ENCODE peak calls at places on chromosome 21, in ten cellular contexts. E is PC-3, W is heart right ventricle, G is pancreas, Z is lower lobe of right lung, Q is thyroid gland, I is uterus, F is left lung, S is left ventricle myocardium inferior, A is Panc1. U is an unnamed sample. For H3K36me3, the result is how much of the 10 kb centered on the place peaks cover.

GRCh38 chr21:38349111-38349746 is 92.4 kb downstream of the KCNJ15 start:
- DNase-seq in E (no peak), W (no peak), G (no peak), Z (no peak), Q (peak), I (no peak), F (no peak), S (no peak), A (no peak), U (no peak)

GRCh38 chr21:42568834-42569731 is 55.4 kb downstream of the SLC37A1 start:
- DNase-seq in E (no peak), W (no peak), G (no peak), Z (peak), Q (peak), I (peak), F (peak), S (no peak), A (no peak), U (no peak)

GRCh38 chr21:31490471-31490870 is 146.4 kb upstream of the TIAM1 start:
- DNase-seq in E (no peak), W (no peak), G (no peak), Z (no peak), Q (no peak), I (no peak), F (no peak), S (no peak), A (no peak), U (no peak)

GRCh38 chr21:27796106-27796505 is 829.2 kb upstream of the ADAMTS5 start:
- DNase-seq in E (no peak), W (no peak), G (no peak), Z (no peak), Q (no peak), I (no peak), F (no peak), S (no peak), A (no peak), U (no peak)

GRCh38 chr21:39137248-39138186 is 45.7 kb downstream of the PSMG1 start:
- DNase-seq in E (peak), W (no peak), G (no peak), Z (no peak), Q (no peak), I (no peak), F (no peak), S (no peak), A (no peak), U (no peak)

GRCh38 chr21:16418211-16418610 is 688.4 kb downstream of the USP25 start:
- DNase-seq in E (no peak), W (no peak), G (no peak), Z (no peak), Q (no peak), I (no peak), F (no peak), S (no peak), A (no peak), U (no peak)

GRCh38 chr21:17370750-17371325 is 142.0 kb upstream of the CXADR start:
- DNase-seq in E (no peak), W (no peak), G (no peak), Z (no peak), Q (no peak), I (no peak), F (no peak), S (no peak), A (no peak), U (no peak)

GRCh38 chr21:39004776-39005605 is 178.3 kb downstream of the PSMG1 start:
- DNase-seq in E (no peak), W (peak), G (no peak), Z (peak), Q (peak), I (peak), F (peak), S (peak), A (no peak), U (no peak)

GRCh38 chr21:25985990-25986389 is 184.6 kb downstream of the APP start:
- DNase-seq in E (no peak), W (no peak), G (no peak), Z (no peak), Q (no peak), I (no peak), F (no peak), S (no peak), A (no peak), U (no peak)

GRCh38 chr21:36757246-36757645 is 58.3 kb downstream of the SIM2 start:
- DNase-seq in E (no peak), W (no peak), G (no peak), Z (no peak), Q (no peak), I (no peak), F (no peak), S (no peak), A (no peak), U (no peak)

GRCh38 chr21:18772876-18773275 is 369.3 kb upstream of the TMPRSS15 start:
- DNase-seq in E (peak), W (no peak), G (no peak), Z (no peak), Q (no peak), I (no peak), F (no peak), S (no peak), A (no peak), U (no peak)

GRCh38 chr21:39650306-39650705 is 37.6 kb downstream of the B3GALT5 start:
- DNase-seq in E (no peak), W (no peak), G (no peak), Z (no peak), Q (no peak), I (no peak), F (no peak), S (no peak), A (no peak), U (no peak)

GRCh38 chr21:16945580-16945979 is 567.3 kb upstream of the CXADR start:
- DNase-seq in E (no peak), W (no peak), G (no peak), Z (no peak), Q (peak), I (no peak), F (no peak), S (no peak), A (no peak), U (no peak)

GRCh38 chr21:42614391-42614790 is 39.0 kb upstream of the PDE9A start:
- DNase-seq in E (no peak), W (no peak), G (no peak), Z (no peak), Q (no peak), I (no peak), F (no peak), S (no peak), A (no peak), U (no peak)

GRCh38 chr21:42903817-42904216 is 10.7 kb downstream of the NDUFV3 start:
- DNase-seq in E (no peak), W (no peak), G (no peak), Z (no peak), Q (no peak), I (no peak), F (no peak), S (no peak), A (no peak), U (no peak)

GRCh38 chr21:39156024-39156423 is 27.2 kb downstream of the PSMG1 start:
- DNase-seq in E (no peak), W (no peak), G (no peak), Z (no peak), Q (no peak), I (no peak), F (no peak), S (no peak), A (no peak), U (no peak)

GRCh38 chr21:17585875-17586450 is 26.7 kb downstream of the BTG3 start:
- DNase-seq in E (peak), W (no peak), G (no peak), Z (no peak), Q (no peak), I (no peak), F (no peak), S (no peak), A (peak), U (no peak)

GRCh38 chr21:25818156-25818950 is 83.6 kb downstream of the GABPA start:
- DNase-seq in E (no peak), W (no peak), G (no peak), Z (no peak), Q (no peak), I (no peak), F (no peak), S (no peak), A (no peak), U (no peak)

GRCh38 chr21:39660596-39660995 is 47.9 kb downstream of the B3GALT5 start:
- DNase-seq in E (peak), W (peak), G (peak), Z (no peak), Q (no peak), I (peak), F (no peak), S (peak), A (no peak), U (peak)

GRCh38 chr21:27647921-27648320 is 681.0 kb upstream of the ADAMTS5 start:
- DNase-seq in E (peak), W (no peak), G (no peak), Z (no peak), Q (no peak), I (no peak), F (no peak), S (no peak), A (no peak), U (no peak)

GRCh38 chr21:42456457-42456856 is 39.6 kb downstream of the RSPH1 start:
- DNase-seq in E (peak), W (no peak), G (no peak), Z (no peak), Q (no peak), I (no peak), F (no peak), S (no peak), A (no peak), U (no peak)

GRCh38 chr21:38280446-38280845 is 23.7 kb downstream of the KCNJ15 start:
- DNase-seq in E (no peak), W (no peak), G (no peak), Z (no peak), Q (no peak), I (no peak), F (no peak), S (no peak), A (no peak), U (no peak)

GRCh38 chr21:31730687-31731111 is 1.2 kb downstream of the SCAF4 start:
- DNase-seq in E (peak), W (no peak), G (no peak), Z (no peak), Q (no peak), I (no peak), F (no peak), S (no peak), A (no peak), U (peak)

GRCh38 chr21:31267644-31268043 is 76.4 kb downstream of the TIAM1 start:
- DNase-seq in E (no peak), W (no peak), G (peak), Z (no peak), Q (no peak), I (no peak), F (no peak), S (no peak), A (no peak), U (no peak)

GRCh38 chr21:40165212-40165611 is 298.0 kb downstream of the PCP4 start:
- DNase-seq in E (no peak), W (no peak), G (no peak), Z (no peak), Q (no peak), I (no peak), F (no peak), S (peak), A (no peak), U (no peak)

GRCh38 chr21:28745131-28746055 is 247.3 kb downstream of the LTN1 start:
- DNase-seq in E (peak), W (peak), G (peak), Z (peak), Q (peak), I (peak), F (peak), S (peak), A (peak), U (peak)

GRCh38 chr21:22174746-22175145 is 1176.5 kb downstream of the NCAM2 start:
- DNase-seq in E (peak), W (no peak), G (no peak), Z (no peak), Q (no peak), I (no peak), F (no peak), S (no peak), A (no peak), U (no peak)

GRCh38 chr21:39386194-39386593 is 37.3 kb upstream of the HMGN1 start:
- DNase-seq in E (no peak), W (peak), G (peak), Z (no peak), Q (peak), I (peak), F (peak), S (no peak), A (no peak), U (no peak)

GRCh38 chr21:17729455-17729854 is 89.7 kb downstream of the C21orf91 start:
- DNase-seq in E (no peak), W (no peak), G (no peak), Z (no peak), Q (no peak), I (no peak), F (no peak), S (no peak), A (no peak), U (no peak)

DNA sequence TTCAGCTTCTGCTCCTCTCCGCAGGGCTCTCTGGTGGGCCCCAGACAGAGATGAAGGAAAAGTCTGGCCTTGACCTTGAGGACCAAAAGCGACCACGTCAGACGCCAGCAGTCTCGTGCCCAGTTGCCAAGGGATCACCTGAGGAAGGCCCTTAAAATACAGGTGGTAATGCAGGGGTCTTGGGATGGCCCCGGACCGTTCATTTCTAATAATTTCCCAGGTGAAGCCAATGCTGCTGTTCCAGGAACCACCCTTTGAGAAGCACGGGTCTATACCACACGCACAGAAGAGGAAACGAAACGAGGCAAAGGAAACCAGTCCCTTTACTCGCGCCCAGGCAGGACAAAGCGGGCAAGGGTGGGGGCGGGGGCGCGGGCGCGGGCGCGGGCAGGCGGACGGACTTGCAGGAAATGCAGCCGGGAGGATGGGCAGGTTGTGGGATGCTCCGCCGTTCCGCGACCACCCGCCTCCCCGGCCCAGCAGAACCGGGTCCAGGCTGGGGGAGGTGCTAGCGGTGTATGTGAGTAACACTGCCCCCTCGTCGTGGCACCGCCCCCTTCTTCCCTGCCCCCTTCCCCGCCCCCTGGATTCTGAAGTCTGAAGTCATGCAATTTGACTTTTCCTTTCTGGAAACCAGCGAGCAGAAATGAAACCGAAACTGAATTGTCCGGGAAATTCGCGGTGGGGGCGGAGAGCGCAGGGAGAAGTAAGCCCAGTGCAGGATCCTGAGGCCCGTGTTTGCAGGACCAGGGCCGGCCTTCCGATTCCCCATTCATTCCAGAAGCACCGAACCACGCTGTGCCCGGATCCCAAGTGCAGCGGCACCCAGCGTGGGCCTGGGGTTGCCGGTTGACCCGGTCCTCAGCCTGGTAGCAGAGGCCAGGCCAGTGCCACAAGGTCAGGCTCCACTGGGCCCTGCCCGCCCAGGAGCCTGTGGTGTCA is 5.8 kb upstream of the MX1 start:
- DNase-seq in E (peak), W (peak), G (peak), Z (peak), Q (peak), I (peak), F (peak), S (peak), A (peak), U (peak)
- TF ChIP-seq CTCF in E (no peak), W (no peak), G (no peak), Z (no peak), Q (no peak), I (no peak), F (no peak), S (no peak), A (no peak), U (no peak)

GRCh38 chr21:46428987-46429710 is 29.5 kb upstream of the DIP2A start:
- DNase-seq in E (no peak), W (no peak), G (no peak), Z (peak), Q (no peak), I (no peak), F (no peak), S (no peak), A (no peak), U (no peak)
- H3K36me3 ChIP-seq in E (under half), W (under half), G (under half), Z (half or more), Q (under half), I (under half), F (under half), S (half or more), A (under half), U (under half)

GRCh38 chr21:46317710-46318463 is 5.8 kb downstream of the C21orf58 start:
- DNase-seq in E (no peak), W (peak), G (peak), Z (no peak), Q (peak), I (no peak), F (peak), S (peak), A (no peak), U (no peak)

GRCh38 chr21:46311568-46311967 is 12.1 kb downstream of the C21orf58 start:
- DNase-seq in E (no peak), W (no peak), G (no peak), Z (no peak), Q (no peak), I (no peak), F (no peak), S (no peak), A (no peak), U (no peak)

GRCh38 chr21:46316708-46317324 is 6.9 kb downstream of the C21orf58 start:
- DNase-seq in E (no peak), W (no peak), G (no peak), Z (no peak), Q (no peak), I (no peak), F (no peak), S (no peak), A (no peak), U (no peak)

GRCh38 chr21:46318464-46318845 is 5.2 kb downstream of the C21orf58 start:
- DNase-seq in E (no peak), W (no peak), G (no peak), Z (no peak), Q (no peak), I (no peak), F (no peak), S (no peak), A (no peak), U (no peak)

GRCh38 chr21:46314441-46315020 is 9.1 kb downstream of the C21orf58 start:
- DNase-seq in E (no peak), W (no peak), G (no peak), Z (no peak), Q (no peak), I (no peak), F (no peak), S (no peak), A (no peak), U (no peak)
- TF ChIP-seq CTCF in E (no peak), W (no peak), G (no peak), Z (no peak), Q (no peak), I (no peak), F (no peak), S (no peak), A (no peak), U (no peak)

GRCh38 chr21:33561373-33561772 is 18.5 kb downstream of the SON start:
- DNase-seq in E (no peak), W (no peak), G (no peak), Z (no peak), Q (no peak), I (no peak), F (no peak), S (no peak), A (no peak), U (no peak)

GRCh38 chr21:33557447-33557846 is 14.6 kb downstream of the SON start:
- DNase-seq in E (no peak), W (no peak), G (no peak), Z (no peak), Q (no peak), I (no peak), F (no peak), S (no peak), A (no peak), U (no peak)

GRCh38 chr21:33559813-33560212 is 17.0 kb downstream of the SON start:
- DNase-seq in E (no peak), W (no peak), G (no peak), Z (no peak), Q (no peak), I (no peak), F (no peak), S (no peak), A (no peak), U (no peak)

GRCh38 chr21:33560965-33561364 is 18.1 kb downstream of the SON start:
- DNase-seq in E (no peak), W (no peak), G (no peak), Z (no peak), Q (no peak), I (no peak), F (no peak), S (no peak), A (no peak), U (no peak)

GRCh38 chr21:33558777-33559421 is 16.1 kb downstream of the SON start:
- DNase-seq in E (no peak), W (no peak), G (no peak), Z (no peak), Q (no peak), I (no peak), F (no peak), S (no peak), A (no peak), U (no peak)
- H3K36me3 ChIP-seq in E (half or more), W (under half), G (half or more), Z (half or more), Q (half or more), I (under half), F (under half), S (half or more), A (half or more), U (under half)

DNA sequence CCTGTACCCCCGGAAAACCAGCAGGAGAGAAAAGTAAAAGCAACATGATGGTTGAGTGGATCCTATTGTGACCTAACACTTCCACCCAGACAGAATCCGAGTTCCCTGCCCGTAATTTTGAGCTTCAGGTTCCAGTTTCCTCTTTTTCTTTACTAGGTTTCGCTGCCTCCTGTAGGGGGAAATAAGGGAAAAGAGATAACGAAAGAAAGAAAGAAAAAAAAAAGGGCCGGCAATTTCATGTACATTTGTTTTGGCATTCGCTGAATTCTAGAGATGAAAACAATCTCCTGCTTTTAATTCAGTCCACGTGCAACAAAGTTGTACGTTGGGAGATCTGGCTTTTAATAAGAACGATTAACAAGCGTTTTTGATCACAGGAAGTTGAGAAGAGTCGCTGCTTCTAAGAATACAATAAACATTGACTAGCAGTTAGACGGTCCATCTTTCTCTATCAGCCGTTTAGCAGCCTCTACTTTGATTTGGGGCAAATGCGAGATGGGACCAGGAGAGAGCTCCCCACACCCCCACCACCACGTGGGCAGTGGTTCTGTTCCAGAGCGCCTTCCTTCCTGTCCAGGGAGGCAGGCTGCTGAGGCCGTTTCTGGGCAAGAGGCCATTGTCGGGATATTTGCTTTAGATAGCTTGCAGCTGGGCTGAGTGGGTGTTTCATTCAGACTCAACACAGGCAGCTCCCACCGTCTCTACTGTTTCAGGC is 155.9 kb upstream of the RUNX1 start:
- DNase-seq in E (no peak), W (peak), G (peak), Z (peak), Q (no peak), I (peak), F (peak), S (peak), A (no peak), U (peak)
- TF ChIP-seq CTCF in E (no peak), W (no peak), G (no peak), Z (peak), Q (no peak), I (no peak), F (no peak), S (no peak), A (no peak), U (no peak)

DNA sequence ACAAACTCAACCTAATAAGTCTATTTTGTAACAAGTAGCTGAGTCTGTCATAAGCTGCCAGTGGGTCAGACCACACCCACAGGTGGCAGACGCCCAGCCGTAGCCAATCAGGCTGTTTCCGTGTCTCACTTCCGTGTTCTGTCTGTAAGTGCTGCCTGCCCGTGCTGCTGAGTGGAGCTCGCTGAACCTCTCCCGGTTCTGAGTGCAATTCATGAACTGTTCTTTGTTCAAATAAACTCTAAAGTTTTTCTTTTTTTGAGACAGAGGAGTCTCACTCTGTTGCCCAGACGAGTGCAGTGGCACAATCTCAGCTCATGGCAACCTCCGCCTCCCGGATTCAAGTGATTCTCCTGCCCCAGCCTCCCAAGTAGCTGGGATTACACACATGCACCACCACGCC is 25.1 kb downstream of the POFUT2 start:
- DNase-seq in E (no peak), W (no peak), G (no peak), Z (peak), Q (no peak), I (no peak), F (peak), S (no peak), A (no peak), U (peak)
- H3K36me3 ChIP-seq in E (under half), W (under half), G (under half), Z (under half), Q (under half), I (under half), F (under half), S (under half), A (under half), U (under half)